ENCODE peak calls at places on chromosomes 4 and X, in ten cellular contexts. L is neural progenitor cell; C is CD4-positive, alpha-beta memory T cell; H is tibial nerve; E is HL-60; I is H1; J is AG04450; W is endodermal cell; S is right lobe of liver; Q is PC-9. P is an unnamed sample. For H3K27me3, the result is how much of the 10 kb centered on the place peaks cover.

GRCh38 chr4:43374352-43374751 is 481.8 kb downstream of the GRXCR1 start:
- DNase-seq in S (no peak), I (no peak), W (no peak), H (no peak), J (no peak), C (no peak), L (no peak), E (no peak), Q (no peak), P (no peak)

GRCh38 chr4:89009107-89009506 is 47.9 kb downstream of the FAM13A start:
- DNase-seq in L (no peak), S (no peak), Q (no peak), I (no peak), J (no peak), H (no peak), E (no peak), W (no peak), C (no peak), P (no peak)

GRCh38 chr4:16860506-16860905 is 37.9 kb downstream of the LDB2 start:
- DNase-seq in H (no peak), L (no peak), I (no peak), J (peak), C (no peak), Q (no peak), S (no peak), W (no peak), E (no peak), P (no peak)

GRCh38 chr4:82275431-82276423 is 98.1 kb downstream of the HNRNPD start:
- DNase-seq in I (no peak), L (no peak), J (no peak), C (no peak), Q (no peak), S (no peak), H (no peak), E (peak), W (peak), P (no peak)

GRCh38 chr4:62571494-62571893 is 1371.4 kb downstream of the ADGRL3 start:
- DNase-seq in C (no peak), L (no peak), H (no peak), Q (no peak), S (no peak), E (no peak), J (no peak), W (no peak), I (no peak), P (no peak)

GRCh38 chr4:55819634-55820033 is at the start of gene EXOC1L:
- DNase-seq in I (peak), S (no peak), C (no peak), Q (no peak), E (no peak), H (no peak), W (peak), J (no peak), L (peak), P (no peak)

GRCh38 chrX:2960861-2961515 is 31.8 kb upstream of the ARSD start:
- DNase-seq in H (no peak), E (no peak), Q (no peak), L (no peak), J (no peak), S (no peak), I (no peak), W (peak), C (no peak), P (no peak)

GRCh38 chrX:135411893-135412292 is 9.9 kb upstream of the SMIM10L2A start:
- DNase-seq in J (no peak), W (no peak), S (no peak), L (no peak), I (no peak), C (no peak), E (no peak), H (no peak), Q (no peak), P (no peak)

GRCh38 chr4:47531241-47531953 is 46.3 kb downstream of the ATP10D start:
- DNase-seq in H (no peak), L (peak), W (peak), Q (peak), C (peak), I (no peak), J (peak), S (no peak), E (peak), P (peak)

GRCh38 chr4:169604903-169605331 is 7.5 kb downstream of the NEK1 start:
- DNase-seq in J (no peak), H (no peak), C (no peak), I (no peak), W (no peak), Q (no peak), L (no peak), E (no peak), S (no peak), P (no peak)

GRCh38 chrX:13254076-13254785 is 65.6 kb downstream of the ATXN3L start:
- DNase-seq in J (no peak), Q (peak), C (no peak), I (no peak), E (peak), S (no peak), H (no peak), L (peak), W (no peak), P (peak)

GRCh38 chrX:20372533-20372932 is 105.8 kb upstream of the RPS6KA3 start:
- DNase-seq in H (no peak), J (no peak), Q (no peak), S (no peak), C (no peak), W (no peak), I (no peak), L (no peak), E (no peak), P (no peak)

GRCh38 chr4:94038195-94038594 is 169.5 kb upstream of the SMARCAD1 start:
- DNase-seq in J (no peak), Q (no peak), E (no peak), S (no peak), L (no peak), C (no peak), W (no peak), I (no peak), H (no peak), P (no peak)

GRCh38 chrX:145292208-145292607 is 44.9 kb downstream of the SPANXN1 start:
- DNase-seq in I (no peak), C (no peak), W (no peak), S (no peak), E (no peak), Q (no peak), H (no peak), J (no peak), L (no peak), P (no peak)

GRCh38 chr4:90515191-90515590 is 388.0 kb downstream of the CCSER1 start:
- DNase-seq in E (no peak), J (no peak), S (no peak), Q (no peak), W (no peak), C (no peak), H (no peak), L (no peak), I (no peak), P (no peak)

GRCh38 chr4:152243890-152244595 is 291.8 kb downstream of the FBXW7 start:
- DNase-seq in E (no peak), J (no peak), S (no peak), I (no peak), Q (no peak), W (no peak), L (no peak), C (no peak), H (no peak), P (no peak)

GRCh38 chr4:104930298-104930697 is 216.4 kb upstream of the TET2 start:
- DNase-seq in L (no peak), Q (no peak), S (no peak), W (no peak), C (no peak), H (no peak), J (no peak), E (no peak), I (no peak), P (no peak)

GRCh38 chr4:86302242-86302641 is 57.6 kb downstream of the MAPK10 start:
- DNase-seq in H (no peak), J (no peak), I (no peak), E (no peak), C (no peak), L (peak), W (no peak), Q (no peak), S (no peak), P (peak)

GRCh38 chrX:14209034-14209433 is 179.3 kb upstream of the GEMIN8 start:
- DNase-seq in I (no peak), Q (no peak), E (no peak), H (no peak), S (no peak), W (no peak), L (no peak), J (no peak), C (no peak), P (no peak)

GRCh38 chr4:184386271-184386781 is 88.0 kb downstream of the IRF2 start:
- DNase-seq in C (no peak), I (peak), E (no peak), L (no peak), J (no peak), H (no peak), Q (no peak), W (peak), S (peak), P (no peak)

GRCh38 chr4:2243682-2244380 is 1.9 kb upstream of the HAUS3 start:
- DNase-seq in I (no peak), E (peak), H (no peak), S (peak), W (peak), Q (no peak), C (no peak), J (no peak), L (no peak), P (no peak)

GRCh38 chr4:114649908-114650307 is 51.3 kb downstream of the UGT8 start:
- DNase-seq in L (no peak), J (no peak), Q (no peak), E (no peak), C (no peak), S (no peak), H (no peak), I (no peak), W (no peak), P (no peak)

GRCh38 chr4:111323916-111324315 is 701.0 kb upstream of the PITX2 start:
- DNase-seq in H (no peak), W (no peak), I (no peak), S (no peak), E (no peak), J (no peak), Q (no peak), L (no peak), C (no peak), P (no peak)

GRCh38 chr4:7427326-7428260 is 7.1 kb downstream of the PSAPL1 start:
- DNase-seq in S (peak), E (no peak), J (no peak), L (no peak), H (no peak), Q (no peak), I (no peak), C (no peak), W (peak), P (no peak)

GRCh38 chr4:92988301-92988700 is 684.5 kb downstream of the GRID2 start:
- DNase-seq in I (no peak), J (no peak), C (no peak), Q (no peak), H (no peak), L (no peak), W (no peak), E (no peak), S (no peak), P (no peak)

GRCh38 chr4:80424225-80424581 is 88.7 kb downstream of the CFAP299 start:
- DNase-seq in L (no peak), S (no peak), Q (no peak), W (no peak), I (no peak), H (no peak), C (no peak), E (no peak), J (no peak), P (no peak)

GRCh38 chrX:120429776-120430535 is 39.1 kb downstream of the LAMP2 start:
- DNase-seq in L (no peak), W (no peak), S (no peak), C (no peak), E (no peak), Q (no peak), H (no peak), I (no peak), J (no peak), P (peak)

GRCh38 chr4:181018998-181019397 is 1224.2 kb upstream of the TENM3 start:
- DNase-seq in E (no peak), J (no peak), I (no peak), C (no peak), L (no peak), S (no peak), Q (no peak), W (no peak), H (no peak), P (no peak)

GRCh38 chr4:8861576-8862279 is 9.9 kb downstream of the HMX1 start:
- DNase-seq in L (peak), Q (no peak), C (no peak), E (no peak), J (no peak), S (no peak), W (peak), H (no peak), I (no peak), P (no peak)
- H3K27me3 ChIP-seq in L (half or more), Q (under half), C (under half), E (half or more), J (half or more), S (under half), W (half or more), H (under half), I (half or more), P (under half)

DNA sequence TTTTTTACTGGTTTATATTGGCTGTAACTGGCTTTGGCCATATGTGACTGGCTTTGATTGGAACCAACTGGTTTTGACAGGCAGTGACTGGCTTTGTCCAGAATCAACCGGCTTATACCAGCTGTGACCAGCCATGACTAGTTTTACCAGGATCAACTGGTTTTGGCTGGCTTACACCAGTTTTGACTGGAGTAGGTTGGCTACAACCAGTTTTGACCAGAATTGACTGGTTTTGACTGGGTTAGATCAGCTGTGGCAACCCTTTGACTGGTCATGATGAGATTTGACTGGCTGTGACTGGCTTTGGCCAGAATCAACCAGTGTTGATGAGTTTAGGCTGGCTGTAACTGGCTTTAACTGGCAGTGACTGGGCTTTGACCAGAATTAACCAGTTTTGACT is 169.2 kb upstream of the AMOT start:
- DNase-seq in I (no peak), L (peak), W (no peak), J (no peak), C (no peak), H (no peak), S (no peak), E (no peak), Q (no peak), P (no peak)
- H3K27me3 ChIP-seq in I (under half), L (under half), W (under half), J (under half), C (under half), H (under half), S (under half), E (under half), Q (under half), P (under half)

GRCh38 chrX:68824565-68825125 is 4.2 kb upstream of the EFNB1 start:
- DNase-seq in L (no peak), E (no peak), I (no peak), S (no peak), C (no peak), Q (no peak), W (no peak), J (no peak), H (no peak), P (no peak)
- H3K27me3 ChIP-seq in L (under half), E (under half), I (under half), S (under half), C (under half), Q (under half), W (under half), J (under half), H (under half), P (under half)

DNA sequence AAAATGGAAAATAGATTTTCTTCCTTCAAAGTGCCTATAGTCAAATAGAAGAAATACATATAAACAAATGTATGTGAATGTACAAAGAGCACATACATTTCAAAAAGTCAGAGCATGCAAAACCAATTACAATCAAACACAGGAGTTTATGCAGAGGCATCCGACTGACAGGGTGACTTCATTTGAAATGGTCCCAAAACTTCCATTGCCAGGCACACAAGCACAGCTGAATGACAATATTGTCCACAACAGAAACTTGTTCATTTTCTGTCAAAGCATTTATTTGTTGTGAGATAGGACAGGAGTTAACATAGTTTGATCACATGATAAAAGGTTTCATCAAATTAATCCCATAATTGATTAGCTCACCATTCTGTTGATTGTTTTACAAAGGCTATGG is 96.4 kb upstream of the TTC29 start:
- DNase-seq in L (no peak), E (no peak), H (no peak), Q (no peak), J (no peak), C (no peak), S (no peak), W (no peak), I (no peak), P (no peak)
- H3K27me3 ChIP-seq in L (under half), E (under half), H (under half), Q (under half), J (under half), C (under half), S (under half), W (under half), I (under half), P (under half)

GRCh38 chrX:105822138-105823091 is at the start of gene NRK:
- DNase-seq in Q (peak), C (no peak), J (no peak), I (no peak), W (peak), E (no peak), S (no peak), L (peak), H (no peak), P (no peak)

GRCh38 chrX:105821471-105822081 is 763 bp upstream of the NRK start:
- DNase-seq in S (no peak), L (peak), H (no peak), J (peak), Q (peak), C (no peak), W (peak), E (no peak), I (no peak), P (no peak)

GRCh38 chrX:105823092-105823454 is 734 bp downstream of the NRK start:
- DNase-seq in C (no peak), I (no peak), J (no peak), Q (no peak), W (no peak), L (no peak), E (no peak), S (no peak), H (no peak), P (no peak)

GRCh38 chrX:105816517-105816916 is 5.8 kb upstream of the NRK start:
- DNase-seq in L (no peak), S (no peak), H (no peak), I (no peak), W (no peak), E (no peak), C (no peak), Q (no peak), J (no peak), P (no peak)

GRCh38 chrX:105820247-105820646 is 2.1 kb upstream of the NRK start:
- DNase-seq in W (peak), Q (no peak), J (no peak), E (no peak), H (no peak), S (no peak), L (peak), I (no peak), C (no peak), P (no peak)
- H3K27me3 ChIP-seq in W (half or more), Q (under half), J (under half), E (under half), H (under half), S (under half), L (half or more), I (under half), C (under half), P (under half)

DNA sequence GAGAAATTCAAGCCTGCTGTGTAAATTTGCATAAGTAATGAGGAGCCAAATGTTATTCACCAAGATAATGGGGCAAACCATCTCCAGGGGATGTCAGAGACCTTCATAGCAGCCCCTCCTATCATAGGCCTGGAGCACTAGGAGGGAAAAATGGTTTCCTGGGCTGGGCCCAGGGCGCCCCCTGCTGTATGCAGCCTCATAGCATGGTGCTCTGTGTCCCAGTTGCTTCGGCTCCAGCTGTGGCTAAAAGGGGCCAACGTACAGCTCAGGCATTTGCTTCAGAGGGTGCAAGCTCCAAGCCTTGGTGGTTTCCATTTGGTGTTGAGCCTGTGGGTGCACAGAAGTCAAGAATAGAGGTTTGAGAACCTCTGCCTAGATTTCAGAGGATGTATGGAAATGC is 859.3 kb downstream of the RPA4 start:
- DNase-seq in J (no peak), E (no peak), W (peak), H (no peak), S (no peak), Q (no peak), C (no peak), L (no peak), I (no peak), P (no peak)
- H3K27me3 ChIP-seq in J (under half), E (under half), W (under half), H (under half), S (under half), Q (under half), C (under half), L (under half), I (under half), P (under half)

GRCh38 chrX:152738560-152738959 is 5.0 kb downstream of the MAGEA12 start:
- DNase-seq in H (no peak), E (no peak), W (no peak), S (no peak), Q (no peak), I (no peak), C (no peak), J (no peak), L (no peak), P (no peak)
- H3K27me3 ChIP-seq in H (under half), E (under half), W (under half), S (under half), Q (under half), I (under half), C (under half), J (under half), L (under half), P (under half)

P was measured in GM06990.